ENCODE peak calls at places on chromosomes 1 and 21, in five cellular contexts. One of them, this sample, is unnamed.

GRCh38 chr21:34889287-34889536 is 159.9 kb downstream of the RUNX1 start:
- DNase-seq in mesothelial cell of epicardium: peak; percentile 72
- DNase-seq in right cardiac atrium: peak; percentile 77
- DNase-seq in GM04503: no peak
- DNase-seq in pancreas: peak; percentile 27
- DNase-seq in this sample: peak; percentile 62

GRCh38 chr1:101995984-101996731 is 568 bp downstream of the OLFM3 start:
- DNase-seq in GM04503: no peak
- DNase-seq in pancreas: no peak
- DNase-seq in mesothelial cell of epicardium: no peak
- DNase-seq in right cardiac atrium: no peak
- DNase-seq in this sample: no peak

GRCh38 chr1:3430406-3430805 is 24.1 kb upstream of the ARHGEF16 start:
- DNase-seq in pancreas: no peak
- DNase-seq in mesothelial cell of epicardium: no peak
- DNase-seq in GM04503: no peak
- DNase-seq in right cardiac atrium: peak; percentile 53
- DNase-seq in this sample: no peak

GRCh38 chr1:183000161-183000560 is 23.1 kb upstream of the LAMC1 start:
- DNase-seq in pancreas: no peak
- DNase-seq in mesothelial cell of epicardium: no peak
- DNase-seq in right cardiac atrium: no peak
- DNase-seq in GM04503: no peak
- DNase-seq in this sample: no peak

GRCh38 chr1:33032126-33032869 is 4.4 kb downstream of the AK2 start:
- DNase-seq in GM04503: no peak
- DNase-seq in right cardiac atrium: no peak
- DNase-seq in pancreas: no peak
- DNase-seq in mesothelial cell of epicardium: no peak
- DNase-seq in this sample: no peak

GRCh38 chr1:209590405-209590804 is 6.9 kb downstream of the CAMK1G start:
- DNase-seq in mesothelial cell of epicardium: no peak
- DNase-seq in pancreas: no peak
- DNase-seq in right cardiac atrium: peak; percentile 62
- DNase-seq in GM04503: no peak
- DNase-seq in this sample: no peak

GRCh38 chr21:45076245-45076661 is 1.9 kb downstream of the ADARB1 start:
- DNase-seq in mesothelial cell of epicardium: no peak
- DNase-seq in GM04503: no peak
- DNase-seq in pancreas: no peak
- DNase-seq in right cardiac atrium: no peak
- DNase-seq in this sample: no peak

GRCh38 chr1:203324103-203325003 is 19.0 kb downstream of the BTG2 start:
- DNase-seq in right cardiac atrium: peak; percentile 75
- DNase-seq in mesothelial cell of epicardium: no peak
- DNase-seq in pancreas: no peak
- DNase-seq in GM04503: no peak
- DNase-seq in this sample: no peak

GRCh38 chr1:244705268-244706234 is 52.6 kb downstream of the DESI2 start:
- DNase-seq in right cardiac atrium: no peak
- DNase-seq in mesothelial cell of epicardium: no peak
- DNase-seq in pancreas: no peak
- DNase-seq in GM04503: no peak
- DNase-seq in this sample: no peak

GRCh38 chr1:171355727-171356126 is 41.7 kb downstream of the FMO4 start:
- DNase-seq in mesothelial cell of epicardium: no peak
- DNase-seq in GM04503: no peak
- DNase-seq in pancreas: no peak
- DNase-seq in right cardiac atrium: no peak
- DNase-seq in this sample: no peak

GRCh38 chr1:183622884-183623785 is 12.4 kb downstream of the ARPC5 start:
- DNase-seq in pancreas: peak; percentile 38
- DNase-seq in right cardiac atrium: peak; percentile 50
- DNase-seq in mesothelial cell of epicardium: no peak
- DNase-seq in GM04503: no peak
- DNase-seq in this sample: no peak

GRCh38 chr21:15617968-15618367 is 111.8 kb upstream of the USP25 start:
- DNase-seq in GM04503: peak; percentile 56
- DNase-seq in right cardiac atrium: no peak
- DNase-seq in mesothelial cell of epicardium: no peak
- DNase-seq in pancreas: no peak
- DNase-seq in this sample: no peak